ENCODE peak calls at places on chromosomes 12 and 14, in ten cellular contexts. F, R, P, Q, J, D, T, V, L and U are unnamed samples.

GRCh38 chr12:89369166-89369565 is 16.9 kb upstream of the DUSP6 start:
- DNase-seq in J (no peak), T (no peak), V (no peak), L (no peak), D (no peak), P (no peak), F (no peak), Q (no peak), R (no peak), U (no peak)

GRCh38 chr12:54053625-54054441 is at the start of gene HOXC4:
- DNase-seq in L (no peak), F (no peak), Q (no peak), T (no peak), P (no peak), J (no peak), V (peak; percentile 69), R (peak; percentile 77), D (peak; percentile 73), U (no peak)

GRCh38 chr14:103542545-103543088 is 13.6 kb downstream of the TRMT61A start:
- DNase-seq in F (peak; percentile 91), T (peak; percentile 77), P (peak; percentile 91), Q (peak; percentile 94), L (no peak), R (peak; percentile 93), V (no peak), D (peak; percentile 83), J (peak; percentile 94), U (peak; percentile 53)

GRCh38 chr12:20175704-20176388 is 192.5 kb upstream of the PDE3A start:
- DNase-seq in R (no peak), D (no peak), T (no peak), L (no peak), V (no peak), Q (no peak), F (no peak), P (no peak), J (no peak), U (no peak)

GRCh38 chr12:54795664-54796063 is 58.7 kb upstream of the MUCL1 start:
- DNase-seq in R (no peak), J (no peak), Q (no peak), V (no peak), L (no peak), F (no peak), D (no peak), P (no peak), T (no peak), U (no peak)

GRCh38 chr14:23061995-23062394 is 4.7 kb upstream of the CDH24 start:
- DNase-seq in V (peak; percentile 66), R (peak; percentile 99), P (peak; percentile 88), Q (no peak), J (no peak), L (no peak), T (peak; percentile 83), F (no peak), D (no peak), U (peak; percentile 83)

GRCh38 chr12:74242088-74242487 is 295.5 kb upstream of the ATXN7L3B start:
- DNase-seq in J (no peak), P (no peak), L (no peak), Q (no peak), F (no peak), T (no peak), R (peak; percentile 0), V (no peak), D (no peak), U (no peak)

GRCh38 chr12:107091381-107091780 is 2.0 kb downstream of the CRY1 start:
- DNase-seq in D (no peak), T (peak; percentile 44), J (no peak), P (no peak), Q (no peak), R (no peak), L (no peak), F (no peak), V (no peak), U (no peak)

GRCh38 chr14:98252819-98253218 is 1019.2 kb downstream of the BCL11B start:
- DNase-seq in L (no peak), F (no peak), D (no peak), P (no peak), Q (no peak), R (no peak), V (no peak), T (no peak), J (no peak), U (no peak)

GRCh38 chr12:74538491-74539258 is 1.0 kb downstream of the ATXN7L3B start:
- DNase-seq in D (no peak), R (peak; percentile 51), T (peak; percentile 18), L (peak; percentile 13), F (no peak), J (no peak), V (peak; percentile 63), Q (no peak), P (no peak), U (no peak)

GRCh38 chr14:20346713-20347112 is 3.3 kb downstream of the PARP2 start:
- DNase-seq in R (no peak), F (no peak), Q (no peak), L (no peak), T (no peak), P (no peak), V (no peak), J (no peak), D (no peak), U (no peak)

GRCh38 chr14:62126885-62127478 is 364.8 kb downstream of the SNAPC1 start:
- DNase-seq in P (no peak), D (no peak), F (peak; percentile 52), L (peak; percentile 35), J (no peak), R (no peak), T (peak; percentile 61), Q (peak; percentile 80), V (no peak), U (peak; percentile 8)

GRCh38 chr12:15590180-15590826 is 198.9 kb downstream of the EPS8 start:
- DNase-seq in D (peak; percentile 57), P (no peak), L (peak; percentile 48), Q (peak; percentile 85), F (peak; percentile 59), R (peak; percentile 70), V (peak; percentile 70), T (peak; percentile 78), J (peak; percentile 73), U (no peak)

GRCh38 chr12:67222302-67222701 is 46.9 kb upstream of the CAND1 start:
- DNase-seq in P (no peak), J (no peak), T (peak; percentile 15), F (no peak), V (no peak), L (no peak), D (no peak), Q (peak; percentile 75), R (no peak), U (no peak)

GRCh38 chr14:35221462-35221861 is 70.7 kb upstream of the PSMA6 start:
- DNase-seq in Q (no peak), R (no peak), L (no peak), D (no peak), F (no peak), P (no peak), V (no peak), T (no peak), J (no peak), U (no peak)

GRCh38 chr12:68613209-68613904 is 2.7 kb downstream of the RAP1B start:
- DNase-seq in F (no peak), J (no peak), R (no peak), P (no peak), D (no peak), V (peak; percentile 55), T (peak; percentile 10), L (no peak), Q (no peak), U (no peak)
- H3K4me3 ChIP-seq in F (no peak overlapping the region), J (peak overlapping the region; percentile 85), R (peak overlapping the region; percentile 93), P (peak overlapping the region; percentile 80), D (no peak overlapping the region), V (peak overlapping the region; percentile 83), T (peak overlapping the region; percentile 77), L (peak overlapping the region; percentile 92), Q (peak overlapping the region; percentile 83), U (no peak overlapping the region)

GRCh38 chr14:68176687-68177086 is 357.1 kb downstream of the RAD51B start:
- DNase-seq in P (no peak), R (no peak), J (no peak), V (no peak), L (no peak), T (no peak), D (no peak), F (no peak), Q (no peak), U (no peak)

GRCh38 chr14:68178282-68178681 is 358.7 kb downstream of the RAD51B start:
- DNase-seq in Q (peak; percentile 28), J (no peak), R (no peak), D (no peak), P (no peak), F (no peak), L (no peak), T (no peak), V (no peak), U (no peak)

GRCh38 chr14:68177728-68178127 is 358.1 kb downstream of the RAD51B start:
- DNase-seq in T (no peak), J (no peak), P (no peak), Q (no peak), R (no peak), L (no peak), V (no peak), F (no peak), D (no peak), U (no peak)

GRCh38 chr14:68182492-68182891 is 362.9 kb downstream of the RAD51B start:
- DNase-seq in F (no peak), Q (no peak), V (no peak), R (no peak), T (no peak), L (no peak), D (no peak), J (no peak), P (no peak), U (no peak)

GRCh38 chr14:68181395-68182326 is 362.1 kb downstream of the RAD51B start:
- DNase-seq in L (no peak), V (no peak), T (no peak), Q (no peak), J (no peak), D (no peak), R (peak; percentile 26), P (no peak), F (no peak), U (no peak)
- H3K4me3 ChIP-seq in L (no peak overlapping the region), V (no peak overlapping the region), T (no peak overlapping the region), Q (no peak overlapping the region), J (no peak overlapping the region), D (no peak overlapping the region), R (no peak overlapping the region), P (no peak overlapping the region), F (no peak overlapping the region), U (no peak overlapping the region)

DNA sequence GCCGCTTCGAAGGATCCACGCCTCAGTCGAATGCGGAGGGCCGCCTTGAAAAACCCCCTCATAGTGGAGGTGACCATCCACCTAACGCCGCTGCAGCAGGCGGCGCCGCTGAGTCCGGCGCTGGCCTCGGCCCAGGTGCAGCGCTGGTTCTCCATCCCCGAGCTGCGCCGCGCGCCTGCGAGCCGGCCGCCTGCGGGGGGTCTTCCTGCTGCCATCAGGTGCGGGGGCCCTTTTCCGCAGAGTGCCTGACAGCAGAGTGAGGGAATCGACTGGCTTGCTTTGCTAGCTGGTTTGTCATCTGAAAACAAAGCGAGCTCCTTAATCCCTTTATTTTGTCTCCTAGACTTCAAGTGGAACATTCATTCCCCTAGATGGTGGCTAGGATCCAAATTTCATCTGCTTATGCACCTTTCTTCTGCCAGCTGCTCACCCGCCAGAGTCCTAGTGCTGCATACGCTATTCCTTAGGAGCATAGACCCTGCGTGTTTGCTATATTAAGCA is 10.4 kb upstream of the DNAL1 start:
- DNase-seq in T (peak; percentile 66), L (no peak), V (peak; percentile 58), Q (peak; percentile 94), F (peak; percentile 45), D (peak; percentile 88), P (no peak), J (peak; percentile 47), R (peak; percentile 73), U (no peak)
- H3K4me3 ChIP-seq in T (peak overlapping the region; percentile 31), L (no peak overlapping the region), V (peak overlapping the region; percentile 55), Q (peak overlapping the region; percentile 79), F (peak overlapping the region; percentile 80), D (peak overlapping the region; percentile 54), P (peak overlapping the region; percentile 55), J (peak overlapping the region; percentile 75), R (peak overlapping the region; percentile 79), U (peak overlapping the region; percentile 49)

GRCh38 chr12:52279683-52280318 is 5.4 kb downstream of the KRT86 start:
- DNase-seq in F (no peak), Q (no peak), P (no peak), L (no peak), J (no peak), V (peak; percentile 34), D (no peak), R (peak; percentile 88), T (no peak), U (no peak)
- H3K4me3 ChIP-seq in F (no peak overlapping the region), Q (no peak overlapping the region), P (no peak overlapping the region), L (no peak overlapping the region), J (no peak overlapping the region), V (no peak overlapping the region), D (no peak overlapping the region), R (peak overlapping the region; percentile 23), T (no peak overlapping the region), U (no peak overlapping the region)